ENCODE peak calls at places on chromosomes 4 and X, in nine cellular contexts. One of them, this sample, is unnamed.

GRCh38 chrX:33178690-33179089 is 32.7 kb downstream of the DMD start:
- DNase-seq in breast epithelium: no peak
- DNase-seq in left lung: no peak
- DNase-seq in heart right ventricle: no peak
- DNase-seq in mammary epithelial cell: no peak
- DNase-seq in bronchial epithelial cell: no peak
- DNase-seq in endothelial cell of umbilical vein: no peak
- DNase-seq in colonic mucosa: no peak
- DNase-seq in body of pancreas: no peak
- DNase-seq in this sample: no peak

GRCh38 chr4:150229538-150229937 is 151.3 kb downstream of the DCLK2 start:
- DNase-seq in breast epithelium: no peak
- DNase-seq in left lung: no peak
- DNase-seq in heart right ventricle: no peak
- DNase-seq in mammary epithelial cell: peak; percentile 46
- DNase-seq in bronchial epithelial cell: peak; percentile 88
- DNase-seq in endothelial cell of umbilical vein: peak; percentile 85
- DNase-seq in colonic mucosa: no peak
- DNase-seq in body of pancreas: no peak
- DNase-seq in this sample: no peak

GRCh38 chrX:71515039-71515398 is 17.9 kb upstream of the OGT start:
- DNase-seq in breast epithelium: no peak
- DNase-seq in left lung: no peak
- DNase-seq in heart right ventricle: peak; percentile 34
- DNase-seq in mammary epithelial cell: no peak
- DNase-seq in bronchial epithelial cell: no peak
- DNase-seq in endothelial cell of umbilical vein: no peak
- DNase-seq in colonic mucosa: no peak
- DNase-seq in body of pancreas: no peak
- DNase-seq in this sample: no peak

GRCh38 chr4:112817933-112818921 is 181.3 kb downstream of the LARP7 start:
- DNase-seq in breast epithelium: no peak
- DNase-seq in left lung: no peak
- DNase-seq in heart right ventricle: peak; percentile 38
- DNase-seq in mammary epithelial cell: peak; percentile 83
- DNase-seq in bronchial epithelial cell: peak; percentile 66
- DNase-seq in endothelial cell of umbilical vein: peak; percentile 27
- DNase-seq in colonic mucosa: peak; percentile 34
- DNase-seq in body of pancreas: peak; percentile 31
- DNase-seq in this sample: peak; percentile 70

GRCh38 chrX:21973321-21974010 is 33.0 kb downstream of the SMS start:
- DNase-seq in breast epithelium: no peak
- DNase-seq in left lung: no peak
- DNase-seq in heart right ventricle: no peak
- DNase-seq in mammary epithelial cell: no peak
- DNase-seq in bronchial epithelial cell: no peak
- DNase-seq in endothelial cell of umbilical vein: no peak
- DNase-seq in colonic mucosa: no peak
- DNase-seq in body of pancreas: no peak
- DNase-seq in this sample: no peak

GRCh38 chr4:144347116-144347515 is 206.6 kb upstream of the GYPA start:
- DNase-seq in breast epithelium: no peak
- DNase-seq in left lung: no peak
- DNase-seq in heart right ventricle: no peak
- DNase-seq in mammary epithelial cell: no peak
- DNase-seq in bronchial epithelial cell: no peak
- DNase-seq in endothelial cell of umbilical vein: no peak
- DNase-seq in colonic mucosa: no peak
- DNase-seq in body of pancreas: no peak
- DNase-seq in this sample: no peak

GRCh38 chr4:153611679-153612078 is 72.4 kb upstream of the TLR2 start:
- DNase-seq in breast epithelium: no peak
- DNase-seq in left lung: no peak
- DNase-seq in heart right ventricle: no peak
- DNase-seq in mammary epithelial cell: peak; percentile 3
- DNase-seq in bronchial epithelial cell: peak; percentile 40
- DNase-seq in endothelial cell of umbilical vein: peak; percentile 34
- DNase-seq in colonic mucosa: no peak
- DNase-seq in body of pancreas: no peak
- DNase-seq in this sample: no peak

GRCh38 chr4:145487626-145488025 is 6.0 kb downstream of the SMAD1 start:
- DNase-seq in breast epithelium: no peak
- DNase-seq in left lung: no peak
- DNase-seq in heart right ventricle: no peak
- DNase-seq in mammary epithelial cell: no peak
- DNase-seq in bronchial epithelial cell: no peak
- DNase-seq in endothelial cell of umbilical vein: no peak
- DNase-seq in colonic mucosa: no peak
- DNase-seq in body of pancreas: no peak
- DNase-seq in this sample: no peak

GRCh38 chrX:86379209-86379608 is 231.0 kb downstream of the DACH2 start:
- DNase-seq in breast epithelium: no peak
- DNase-seq in left lung: no peak
- DNase-seq in heart right ventricle: no peak
- DNase-seq in mammary epithelial cell: no peak
- DNase-seq in bronchial epithelial cell: no peak
- DNase-seq in endothelial cell of umbilical vein: no peak
- DNase-seq in colonic mucosa: no peak
- DNase-seq in body of pancreas: no peak
- DNase-seq in this sample: no peak

GRCh38 chrX:151815461-151815860 is 80.9 kb downstream of the CNGA2 start:
- DNase-seq in breast epithelium: no peak
- DNase-seq in left lung: no peak
- DNase-seq in heart right ventricle: no peak
- DNase-seq in mammary epithelial cell: no peak
- DNase-seq in bronchial epithelial cell: no peak
- DNase-seq in endothelial cell of umbilical vein: no peak
- DNase-seq in colonic mucosa: no peak
- DNase-seq in body of pancreas: no peak
- DNase-seq in this sample: no peak

GRCh38 chrX:64195862-64196261 is 9.6 kb downstream of the AMER1 start:
- DNase-seq in breast epithelium: no peak
- DNase-seq in left lung: no peak
- DNase-seq in heart right ventricle: no peak
- DNase-seq in mammary epithelial cell: no peak
- DNase-seq in bronchial epithelial cell: no peak
- DNase-seq in endothelial cell of umbilical vein: no peak
- DNase-seq in colonic mucosa: no peak
- DNase-seq in body of pancreas: no peak
- DNase-seq in this sample: no peak

GRCh38 chrX:9593756-9594155 is 128.9 kb downstream of the TBL1X start:
- DNase-seq in breast epithelium: no peak
- DNase-seq in left lung: no peak
- DNase-seq in heart right ventricle: no peak
- DNase-seq in mammary epithelial cell: no peak
- DNase-seq in bronchial epithelial cell: no peak
- DNase-seq in endothelial cell of umbilical vein: no peak
- DNase-seq in colonic mucosa: no peak
- DNase-seq in body of pancreas: no peak
- DNase-seq in this sample: no peak

GRCh38 chr4:26020083-26020668 is 106.2 kb downstream of the SMIM20 start:
- DNase-seq in breast epithelium: no peak
- DNase-seq in left lung: no peak
- DNase-seq in heart right ventricle: no peak
- DNase-seq in mammary epithelial cell: peak; percentile 13
- DNase-seq in bronchial epithelial cell: peak; percentile 80
- DNase-seq in endothelial cell of umbilical vein: no peak
- DNase-seq in colonic mucosa: no peak
- DNase-seq in body of pancreas: no peak
- DNase-seq in this sample: no peak

GRCh38 chr4:69708211-69708610 is 52.2 kb downstream of the SULT1B1 start:
- DNase-seq in breast epithelium: no peak
- DNase-seq in left lung: no peak
- DNase-seq in heart right ventricle: no peak
- DNase-seq in mammary epithelial cell: no peak
- DNase-seq in bronchial epithelial cell: no peak
- DNase-seq in endothelial cell of umbilical vein: peak; percentile 62
- DNase-seq in colonic mucosa: no peak
- DNase-seq in body of pancreas: no peak
- DNase-seq in this sample: no peak

GRCh38 chr4:120555058-120555457 is 367.5 kb downstream of the PRDM5 start:
- DNase-seq in breast epithelium: no peak
- DNase-seq in left lung: no peak
- DNase-seq in heart right ventricle: peak; percentile 4
- DNase-seq in mammary epithelial cell: no peak
- DNase-seq in bronchial epithelial cell: no peak
- DNase-seq in endothelial cell of umbilical vein: no peak
- DNase-seq in colonic mucosa: no peak
- DNase-seq in body of pancreas: no peak
- DNase-seq in this sample: no peak

GRCh38 chr4:118398226-118399090 is 45.7 kb upstream of the PRSS12 start:
- DNase-seq in breast epithelium: no peak
- DNase-seq in left lung: no peak
- DNase-seq in heart right ventricle: no peak
- DNase-seq in mammary epithelial cell: no peak
- DNase-seq in bronchial epithelial cell: peak; percentile 6
- DNase-seq in endothelial cell of umbilical vein: no peak
- DNase-seq in colonic mucosa: no peak
- DNase-seq in body of pancreas: no peak
- DNase-seq in this sample: no peak

GRCh38 chr4:72136429-72136828 is 104.6 kb downstream of the NPFFR2 start:
- DNase-seq in breast epithelium: no peak
- DNase-seq in left lung: no peak
- DNase-seq in heart right ventricle: no peak
- DNase-seq in mammary epithelial cell: no peak
- DNase-seq in bronchial epithelial cell: no peak
- DNase-seq in endothelial cell of umbilical vein: no peak
- DNase-seq in colonic mucosa: no peak
- DNase-seq in body of pancreas: no peak
- DNase-seq in this sample: no peak

DNA sequence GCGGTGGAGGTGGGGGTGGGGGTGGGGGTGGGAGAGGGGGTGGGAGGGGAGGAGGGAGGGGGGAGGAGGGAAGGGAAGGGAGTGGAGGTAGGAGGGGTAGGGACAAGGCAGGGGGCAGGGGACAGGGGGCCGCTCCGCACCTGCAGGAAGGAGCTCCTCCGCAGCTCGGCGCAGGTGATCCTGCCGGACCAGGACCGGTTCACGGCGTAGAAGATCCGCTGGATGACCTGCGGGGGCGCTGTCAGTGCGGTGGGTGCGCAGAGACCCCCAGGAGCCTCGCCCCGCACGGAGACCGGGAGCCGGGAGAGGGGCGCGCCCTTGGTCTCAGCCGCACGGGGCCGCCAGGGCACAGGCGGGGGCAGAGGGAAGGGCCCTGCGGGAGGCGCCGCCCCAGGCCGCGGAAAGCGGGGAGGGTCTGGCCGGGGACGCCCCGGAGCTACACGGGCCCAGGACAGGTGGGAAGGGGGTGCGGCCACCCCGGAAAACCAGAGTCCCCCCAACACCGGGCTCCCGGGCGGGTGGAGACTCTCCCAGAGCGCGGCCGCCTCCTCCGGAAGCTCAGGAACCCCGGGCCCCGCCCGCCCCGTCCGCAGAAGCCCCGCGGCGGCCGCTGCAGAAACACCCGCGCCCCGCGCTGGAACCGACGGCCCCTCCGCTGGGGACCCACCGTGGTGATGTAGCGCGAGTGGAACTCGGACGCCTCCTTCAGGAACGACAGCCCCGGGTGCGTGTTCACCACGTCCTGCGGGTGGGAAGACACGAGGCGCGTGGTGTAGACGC is 27.6 kb upstream of the GTPBP6 start:
- DNase-seq in breast epithelium: no peak
- DNase-seq in left lung: peak; percentile 78
- DNase-seq in heart right ventricle: no peak
- DNase-seq in mammary epithelial cell: no peak
- DNase-seq in bronchial epithelial cell: no peak
- DNase-seq in endothelial cell of umbilical vein: no peak
- DNase-seq in colonic mucosa: no peak
- DNase-seq in body of pancreas: no peak
- DNase-seq in this sample: peak; percentile 74
- TF ChIP-seq CTCF in breast epithelium: no peak
- TF ChIP-seq CTCF in left lung: no peak
- TF ChIP-seq CTCF in heart right ventricle: no peak
- TF ChIP-seq CTCF in mammary epithelial cell: no peak
- TF ChIP-seq CTCF in bronchial epithelial cell: no peak
- TF ChIP-seq CTCF in endothelial cell of umbilical vein: no peak
- TF ChIP-seq CTCF in colonic mucosa: no peak
- TF ChIP-seq CTCF in body of pancreas: no peak
- TF ChIP-seq CTCF in this sample: no peak

DNA sequence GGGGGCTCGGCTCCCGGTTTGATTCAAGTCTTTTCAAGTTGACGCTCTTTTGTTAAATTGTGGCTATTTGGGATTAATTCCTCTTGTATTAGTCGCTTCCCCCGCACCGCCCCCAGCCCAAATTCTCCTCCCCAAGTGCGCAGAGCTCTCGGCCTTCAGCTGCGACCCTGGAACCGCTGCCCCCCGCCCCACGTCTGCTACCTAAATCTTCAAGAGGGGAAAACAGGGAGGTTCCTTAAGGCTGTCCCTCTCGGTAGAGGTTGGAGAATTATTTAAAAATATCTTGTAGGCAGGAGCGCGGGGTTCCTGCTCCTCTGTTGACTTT is 852 bp upstream of the RPS6KA3 start:
- DNase-seq in breast epithelium: no peak
- DNase-seq in left lung: no peak
- DNase-seq in heart right ventricle: no peak
- DNase-seq in mammary epithelial cell: no peak
- DNase-seq in bronchial epithelial cell: no peak
- DNase-seq in endothelial cell of umbilical vein: peak; percentile 3
- DNase-seq in colonic mucosa: no peak
- DNase-seq in body of pancreas: no peak
- DNase-seq in this sample: no peak
- H3K4me3 ChIP-seq in breast epithelium: peak overlapping the region; percentile 77
- H3K4me3 ChIP-seq in left lung: peak overlapping the region; percentile 62
- H3K4me3 ChIP-seq in heart right ventricle: peak overlapping the region; percentile 35
- H3K4me3 ChIP-seq in mammary epithelial cell: peak overlapping the region; percentile 52
- H3K4me3 ChIP-seq in bronchial epithelial cell: peak overlapping the region; percentile 66
- H3K4me3 ChIP-seq in endothelial cell of umbilical vein: peak overlapping the region; percentile 54
- H3K4me3 ChIP-seq in colonic mucosa: peak overlapping the region; percentile 52
- H3K4me3 ChIP-seq in body of pancreas: no peak overlapping the region
- H3K4me3 ChIP-seq in this sample: peak overlapping the region; percentile 63

DNA sequence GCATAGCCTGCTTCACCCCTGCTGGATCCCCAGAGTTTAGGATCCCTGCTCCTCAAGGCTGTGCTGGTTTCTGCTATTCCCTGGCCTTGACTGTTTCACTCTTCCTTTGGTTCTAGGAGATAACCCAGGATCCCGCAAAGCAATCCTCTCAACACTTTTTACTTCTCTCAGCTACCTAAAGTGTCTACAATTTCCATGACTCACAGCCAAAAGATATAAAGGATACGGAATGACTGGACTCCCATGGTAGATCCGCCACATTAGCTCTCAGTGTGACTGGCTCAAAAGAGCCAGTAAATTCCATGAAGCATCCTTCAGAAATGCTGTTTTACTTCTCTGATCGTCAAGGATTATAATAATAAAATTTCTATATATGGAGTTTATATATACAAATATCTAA is 66.3 kb upstream of the TMEM164 start:
- DNase-seq in breast epithelium: no peak
- DNase-seq in left lung: no peak
- DNase-seq in heart right ventricle: no peak
- DNase-seq in mammary epithelial cell: no peak
- DNase-seq in bronchial epithelial cell: no peak
- DNase-seq in endothelial cell of umbilical vein: no peak
- DNase-seq in colonic mucosa: no peak
- DNase-seq in body of pancreas: no peak
- DNase-seq in this sample: no peak
- TF ChIP-seq CTCF in breast epithelium: no peak
- TF ChIP-seq CTCF in left lung: no peak
- TF ChIP-seq CTCF in heart right ventricle: no peak
- TF ChIP-seq CTCF in mammary epithelial cell: no peak
- TF ChIP-seq CTCF in bronchial epithelial cell: no peak
- TF ChIP-seq CTCF in endothelial cell of umbilical vein: no peak
- TF ChIP-seq CTCF in colonic mucosa: no peak
- TF ChIP-seq CTCF in body of pancreas: no peak
- TF ChIP-seq CTCF in this sample: no peak

GRCh38 chr4:87973283-87974169 is 2.0 kb upstream of the SPP1 start:
- DNase-seq in breast epithelium: no peak
- DNase-seq in left lung: peak; percentile 24
- DNase-seq in heart right ventricle: peak; percentile 63
- DNase-seq in mammary epithelial cell: peak; percentile 79
- DNase-seq in bronchial epithelial cell: peak; percentile 61
- DNase-seq in endothelial cell of umbilical vein: peak; percentile 78
- DNase-seq in colonic mucosa: peak; percentile 47
- DNase-seq in body of pancreas: peak; percentile 55
- DNase-seq in this sample: peak; percentile 55
- H3K4me3 ChIP-seq in breast epithelium: no peak overlapping the region
- H3K4me3 ChIP-seq in left lung: no peak overlapping the region
- H3K4me3 ChIP-seq in heart right ventricle: no peak overlapping the region
- H3K4me3 ChIP-seq in mammary epithelial cell: peak overlapping the region; percentile 30
- H3K4me3 ChIP-seq in bronchial epithelial cell: no peak overlapping the region
- H3K4me3 ChIP-seq in endothelial cell of umbilical vein: peak overlapping the region; percentile 39
- H3K4me3 ChIP-seq in colonic mucosa: no peak overlapping the region
- H3K4me3 ChIP-seq in body of pancreas: no peak overlapping the region
- H3K4me3 ChIP-seq in this sample: peak overlapping the region; percentile 44